ENCODE peak calls at places on chromosomes 7 and 10, in seven cellular contexts. H is endothelial cell, T is germinal center, A is neural crest cell, D is right lobe of liver, V is amygdala, Y is EL. L is an unnamed sample.
A peak's percentile ranks its signal among the peaks of the same experiment; 100 is the strongest.

GRCh38 chr7:64581391-64581790 is 18.5 kb upstream of the ZNF680 start:
- DNase-seq in Y (no peak), V (no peak), D (no peak), A (no peak), H (no peak), T (no peak), L (no peak)

GRCh38 chr10:80599424-80599847 is 61.7 kb downstream of the SH2D4B start:
- DNase-seq in T (peak; percentile 71), H (peak; percentile 69), D (peak; percentile 36), V (no peak), Y (peak; percentile 53), A (peak; percentile 55), L (peak; percentile 64)

GRCh38 chr7:3393862-3394261 is 92.8 kb downstream of the SDK1 start:
- DNase-seq in D (no peak), T (no peak), H (no peak), Y (no peak), A (no peak), V (no peak), L (no peak)

GRCh38 chr7:81158189-81158588 is 239.3 kb upstream of the SEMA3C start:
- DNase-seq in V (no peak), T (no peak), D (no peak), H (no peak), Y (no peak), A (no peak), L (peak; percentile 26)

GRCh38 chr7:148336411-148336810 is 254.2 kb upstream of the C7orf33 start:
- DNase-seq in H (no peak), V (no peak), T (no peak), D (no peak), A (no peak), Y (no peak), L (no peak)

GRCh38 chr7:19754521-19755116 is 18.8 kb downstream of the TMEM196 start:
- DNase-seq in H (peak; percentile 7), T (peak; percentile 16), A (peak; percentile 5), V (no peak), D (no peak), Y (peak; percentile 49), L (peak; percentile 57)

GRCh38 chr7:12609556-12609955 is 39.0 kb downstream of the SCIN start:
- DNase-seq in V (no peak), H (no peak), T (no peak), A (no peak), D (no peak), Y (no peak), L (no peak)

GRCh38 chr7:117871778-117872538 is 1.3 kb downstream of the CTTNBP2 start:
- DNase-seq in A (peak; percentile 7), D (peak; percentile 19), Y (no peak), H (peak; percentile 31), V (peak; percentile 42), T (no peak), L (no peak)

GRCh38 chr10:84375011-84375410 is 46.6 kb downstream of the CCSER2 start:
- DNase-seq in H (peak; percentile 54), Y (peak; percentile 54), D (no peak), V (no peak), T (peak; percentile 8), A (peak; percentile 20), L (peak; percentile 48)

GRCh38 chr10:104337985-104338735 is at the start of gene ITPRIP:
- DNase-seq in Y (peak; percentile 88), V (no peak), D (peak; percentile 77), H (peak; percentile 68), A (peak; percentile 59), T (peak; percentile 75), L (peak; percentile 94)

GRCh38 chr10:44009891-44010290 is 361.2 kb upstream of the ZNF32 start:
- DNase-seq in V (no peak), A (no peak), H (no peak), Y (no peak), T (no peak), D (no peak), L (no peak)

GRCh38 chr10:116747325-116747724 is 5.0 kb upstream of the HSPA12A start:
- DNase-seq in D (no peak), V (no peak), Y (no peak), T (no peak), A (no peak), H (no peak), L (no peak)

GRCh38 chr7:128974241-128974934 is 36.7 kb downstream of the IRF5 start:
- DNase-seq in V (no peak), A (no peak), H (no peak), T (no peak), D (no peak), Y (no peak), L (no peak)

GRCh38 chr7:150904342-150904909 is 52.1 kb downstream of the AOC1 start:
- DNase-seq in H (no peak), V (no peak), A (no peak), D (no peak), T (no peak), Y (no peak), L (no peak)

GRCh38 chr7:39240864-39241263 is 263.2 kb downstream of the POU6F2 start:
- DNase-seq in A (no peak), T (no peak), Y (no peak), H (no peak), D (no peak), V (no peak), L (no peak)

GRCh38 chr7:2474813-2475677 is 1.2 kb downstream of the GRIFIN start:
- DNase-seq in D (no peak), Y (no peak), A (no peak), T (no peak), H (no peak), V (no peak), L (no peak)

GRCh38 chr7:36673703-36674102 is 50.6 kb downstream of the AOAH start:
- DNase-seq in D (no peak), H (no peak), T (no peak), Y (no peak), V (no peak), A (no peak), L (no peak)

GRCh38 chr10:132146271-132146671 is 40.5 kb upstream of the DPYSL4 start:
- DNase-seq in V (no peak), A (no peak), T (no peak), D (peak; percentile 13), Y (no peak), H (no peak), L (no peak)

GRCh38 chr10:90087197-90088007 is 386.0 kb downstream of the KIF20B start:
- DNase-seq in A (no peak), Y (peak; percentile 64), T (no peak), V (no peak), H (no peak), D (no peak), L (no peak)

GRCh38 chr7:30028749-30029635 is 780 bp downstream of the PLEKHA8 start:
- DNase-seq in A (no peak), T (peak; percentile 58), H (no peak), Y (peak; percentile 56), D (peak; percentile 61), V (no peak), L (no peak)

GRCh38 chr7:89028319-89028718 is 232.8 kb upstream of the TEX47 start:
- DNase-seq in H (no peak), D (no peak), A (no peak), V (no peak), T (no peak), Y (no peak), L (no peak)

GRCh38 chr7:73606801-73607691 is 17.3 kb downstream of the MLXIPL start:
- DNase-seq in A (peak; percentile 89), Y (peak; percentile 49), D (peak; percentile 57), V (no peak), T (peak; percentile 86), H (peak; percentile 84), L (peak; percentile 88)

GRCh38 chr7:7911339-7911738 is 57.3 kb upstream of the GLCCI1 start:
- DNase-seq in Y (peak; percentile 88), A (no peak), D (no peak), T (no peak), H (no peak), V (no peak), L (no peak)

GRCh38 chr10:124106241-124106905 is 13.0 kb upstream of the CHST15 start:
- DNase-seq in T (peak; percentile 69), A (no peak), D (peak; percentile 81), Y (peak; percentile 66), V (peak; percentile 10), H (no peak), L (no peak)

GRCh38 chr10:58299580-58299979 is 30.6 kb downstream of the CISD1 start:
- DNase-seq in V (no peak), H (peak; percentile 66), T (peak; percentile 54), Y (peak; percentile 50), D (peak; percentile 47), A (peak; percentile 54), L (peak; percentile 34)

GRCh38 chr7:26619348-26619747 is 245.0 kb downstream of the SKAP2 start:
- DNase-seq in H (no peak), Y (no peak), T (no peak), V (no peak), D (no peak), A (no peak), L (no peak)

L was measured in retina.